ENCODE peak calls at places on chromosomes 3 and 15, in ten cellular contexts. One of them, this sample, is unnamed.

GRCh38 chr15:68484696-68485400 is 52.9 kb upstream of the ITGA11 start:
- DNase-seq in activated T-helper 1 cell treated with anti-CD3 and anti-CD28 coated beads, Interleukin-12 subunit alpha, Interleukin-12 subunit beta, Interleukin-2, Interleukin-4 antibody, amounts not matched to agents 30 ng/mL and 10 ng/mL and 1 ng/mL, durations not matched to agents 14 hours and 24 hours and 36 hours: no peak
- DNase-seq in tibial nerve: no peak
- DNase-seq in uterus: peak
- DNase-seq in psoas muscle: no peak
- DNase-seq in stimulated activated effector memory CD8-positive, alpha-beta T cell treated with anti-CD3 and anti-CD28 coated beads, Interleukin-12 subunit alpha, Interleukin-12 subunit beta, amount 100 ng/mL, for 72 hours: no peak
- DNase-seq in NCI-H2029: no peak
- DNase-seq in AG20443: peak
- DNase-seq in D341Med: no peak
- DNase-seq in nephron progenitor cell: peak
- DNase-seq in this sample: no peak

GRCh38 chr3:45781841-45782240 is 14.5 kb downstream of the SLC6A20 start:
- DNase-seq in activated T-helper 1 cell treated with anti-CD3 and anti-CD28 coated beads, Interleukin-12 subunit alpha, Interleukin-12 subunit beta, Interleukin-2, Interleukin-4 antibody, amounts not matched to agents 30 ng/mL and 10 ng/mL and 1 ng/mL, durations not matched to agents 14 hours and 24 hours and 36 hours: no peak
- DNase-seq in uterus: no peak
- DNase-seq in AG20443: no peak
- DNase-seq in NCI-H2029: no peak
- DNase-seq in stimulated activated effector memory CD8-positive, alpha-beta T cell treated with anti-CD3 and anti-CD28 coated beads, Interleukin-12 subunit alpha, Interleukin-12 subunit beta, amount 100 ng/mL, for 72 hours: no peak
- DNase-seq in tibial nerve: no peak
- DNase-seq in psoas muscle: no peak
- DNase-seq in nephron progenitor cell: no peak
- DNase-seq in D341Med: peak
- DNase-seq in this sample: no peak

GRCh38 chr15:58517682-58518525 is 86.1 kb downstream of the LIPC start:
- DNase-seq in NCI-H2029: no peak
- DNase-seq in stimulated activated effector memory CD8-positive, alpha-beta T cell treated with anti-CD3 and anti-CD28 coated beads, Interleukin-12 subunit alpha, Interleukin-12 subunit beta, amount 100 ng/mL, for 72 hours: no peak
- DNase-seq in activated T-helper 1 cell treated with anti-CD3 and anti-CD28 coated beads, Interleukin-12 subunit alpha, Interleukin-12 subunit beta, Interleukin-2, Interleukin-4 antibody, amounts not matched to agents 30 ng/mL and 10 ng/mL and 1 ng/mL, durations not matched to agents 14 hours and 24 hours and 36 hours: no peak
- DNase-seq in psoas muscle: no peak
- DNase-seq in uterus: no peak
- DNase-seq in nephron progenitor cell: no peak
- DNase-seq in AG20443: no peak
- DNase-seq in D341Med: no peak
- DNase-seq in tibial nerve: no peak
- DNase-seq in this sample: no peak

GRCh38 chr3:114892880-114893279 is 254.2 kb downstream of the ZBTB20 start:
- DNase-seq in NCI-H2029: no peak
- DNase-seq in activated T-helper 1 cell treated with anti-CD3 and anti-CD28 coated beads, Interleukin-12 subunit alpha, Interleukin-12 subunit beta, Interleukin-2, Interleukin-4 antibody, amounts not matched to agents 30 ng/mL and 10 ng/mL and 1 ng/mL, durations not matched to agents 14 hours and 24 hours and 36 hours: no peak
- DNase-seq in stimulated activated effector memory CD8-positive, alpha-beta T cell treated with anti-CD3 and anti-CD28 coated beads, Interleukin-12 subunit alpha, Interleukin-12 subunit beta, amount 100 ng/mL, for 72 hours: no peak
- DNase-seq in D341Med: no peak
- DNase-seq in uterus: no peak
- DNase-seq in AG20443: no peak
- DNase-seq in tibial nerve: no peak
- DNase-seq in nephron progenitor cell: no peak
- DNase-seq in psoas muscle: no peak
- DNase-seq in this sample: no peak

GRCh38 chr3:177894021-177894690 is 642.1 kb upstream of the KCNMB2 start:
- DNase-seq in activated T-helper 1 cell treated with anti-CD3 and anti-CD28 coated beads, Interleukin-12 subunit alpha, Interleukin-12 subunit beta, Interleukin-2, Interleukin-4 antibody, amounts not matched to agents 30 ng/mL and 10 ng/mL and 1 ng/mL, durations not matched to agents 14 hours and 24 hours and 36 hours: no peak
- DNase-seq in nephron progenitor cell: no peak
- DNase-seq in D341Med: no peak
- DNase-seq in tibial nerve: no peak
- DNase-seq in psoas muscle: no peak
- DNase-seq in stimulated activated effector memory CD8-positive, alpha-beta T cell treated with anti-CD3 and anti-CD28 coated beads, Interleukin-12 subunit alpha, Interleukin-12 subunit beta, amount 100 ng/mL, for 72 hours: no peak
- DNase-seq in NCI-H2029: no peak
- DNase-seq in AG20443: no peak
- DNase-seq in uterus: no peak
- DNase-seq in this sample: no peak

GRCh38 chr3:5302661-5303060 is 115.2 kb downstream of the EDEM1 start:
- DNase-seq in nephron progenitor cell: no peak
- DNase-seq in activated T-helper 1 cell treated with anti-CD3 and anti-CD28 coated beads, Interleukin-12 subunit alpha, Interleukin-12 subunit beta, Interleukin-2, Interleukin-4 antibody, amounts not matched to agents 30 ng/mL and 10 ng/mL and 1 ng/mL, durations not matched to agents 14 hours and 24 hours and 36 hours: no peak
- DNase-seq in uterus: no peak
- DNase-seq in NCI-H2029: no peak
- DNase-seq in stimulated activated effector memory CD8-positive, alpha-beta T cell treated with anti-CD3 and anti-CD28 coated beads, Interleukin-12 subunit alpha, Interleukin-12 subunit beta, amount 100 ng/mL, for 72 hours: no peak
- DNase-seq in D341Med: no peak
- DNase-seq in AG20443: no peak
- DNase-seq in psoas muscle: no peak
- DNase-seq in tibial nerve: no peak
- DNase-seq in this sample: no peak

GRCh38 chr3:27533718-27534578 is 49.8 kb upstream of the SLC4A7 start:
- DNase-seq in AG20443: peak
- DNase-seq in psoas muscle: peak
- DNase-seq in nephron progenitor cell: no peak
- DNase-seq in NCI-H2029: no peak
- DNase-seq in stimulated activated effector memory CD8-positive, alpha-beta T cell treated with anti-CD3 and anti-CD28 coated beads, Interleukin-12 subunit alpha, Interleukin-12 subunit beta, amount 100 ng/mL, for 72 hours: peak
- DNase-seq in activated T-helper 1 cell treated with anti-CD3 and anti-CD28 coated beads, Interleukin-12 subunit alpha, Interleukin-12 subunit beta, Interleukin-2, Interleukin-4 antibody, amounts not matched to agents 30 ng/mL and 10 ng/mL and 1 ng/mL, durations not matched to agents 14 hours and 24 hours and 36 hours: peak
- DNase-seq in D341Med: no peak
- DNase-seq in tibial nerve: peak
- DNase-seq in uterus: peak
- DNase-seq in this sample: no peak

GRCh38 chr15:90560229-90560771 is 30.6 kb downstream of the CRTC3 start:
- DNase-seq in activated T-helper 1 cell treated with anti-CD3 and anti-CD28 coated beads, Interleukin-12 subunit alpha, Interleukin-12 subunit beta, Interleukin-2, Interleukin-4 antibody, amounts not matched to agents 30 ng/mL and 10 ng/mL and 1 ng/mL, durations not matched to agents 14 hours and 24 hours and 36 hours: no peak
- DNase-seq in tibial nerve: peak
- DNase-seq in nephron progenitor cell: no peak
- DNase-seq in uterus: peak
- DNase-seq in AG20443: peak
- DNase-seq in NCI-H2029: no peak
- DNase-seq in D341Med: no peak
- DNase-seq in stimulated activated effector memory CD8-positive, alpha-beta T cell treated with anti-CD3 and anti-CD28 coated beads, Interleukin-12 subunit alpha, Interleukin-12 subunit beta, amount 100 ng/mL, for 72 hours: no peak
- DNase-seq in psoas muscle: peak
- DNase-seq in this sample: no peak

This sample was measured in glutamatergic neuron.